ENCODE peak calls at places on chromosome 15, in six cellular contexts. One of them, this sample, is unnamed.
A peak's percentile ranks its signal among the peaks of the same experiment; 100 is the strongest.

GRCh38 chr15:83747718-83748110 is 93.8 kb downstream of the ADAMTSL3 start:
- DNase-seq in HCT116: no peak
- DNase-seq in stomach: no peak
- DNase-seq in K562: no peak
- DNase-seq in endothelial cell of umbilical vein: no peak
- DNase-seq in spleen: no peak
- DNase-seq in this sample: no peak

GRCh38 chr15:26651909-26652308 is 121.0 kb downstream of the GABRB3 start:
- DNase-seq in HCT116: no peak
- DNase-seq in stomach: no peak
- DNase-seq in K562: no peak
- DNase-seq in endothelial cell of umbilical vein: no peak
- DNase-seq in spleen: no peak
- DNase-seq in this sample: no peak

GRCh38 chr15:76337739-76338554 is 1.4 kb downstream of the ISL2 start:
- DNase-seq in HCT116: no peak
- DNase-seq in stomach: no peak
- DNase-seq in K562: peak; percentile 65
- DNase-seq in endothelial cell of umbilical vein: no peak
- DNase-seq in spleen: peak; percentile 83
- DNase-seq in this sample: no peak

GRCh38 chr15:42919794-42920280 is 741 bp downstream of the TTBK2 start:
- DNase-seq in HCT116: no peak
- DNase-seq in stomach: no peak
- DNase-seq in K562: no peak
- DNase-seq in endothelial cell of umbilical vein: peak; percentile 66
- DNase-seq in spleen: no peak
- DNase-seq in this sample: peak; percentile 22

GRCh38 chr15:60026555-60026954 is 22.4 kb downstream of the FOXB1 start:
- DNase-seq in HCT116: no peak
- DNase-seq in stomach: no peak
- DNase-seq in K562: no peak
- DNase-seq in endothelial cell of umbilical vein: no peak
- DNase-seq in spleen: no peak
- DNase-seq in this sample: no peak

GRCh38 chr15:55282284-55282833 is 7.3 kb downstream of the RAB27A start:
- DNase-seq in HCT116: no peak
- DNase-seq in stomach: no peak
- DNase-seq in K562: peak; percentile 41
- DNase-seq in endothelial cell of umbilical vein: peak; percentile 49
- DNase-seq in spleen: no peak
- DNase-seq in this sample: no peak

GRCh38 chr15:40501487-40501886 is 30.7 kb downstream of the CHST14 start:
- DNase-seq in HCT116: no peak
- DNase-seq in stomach: no peak
- DNase-seq in K562: peak; percentile 54
- DNase-seq in endothelial cell of umbilical vein: no peak
- DNase-seq in spleen: no peak
- DNase-seq in this sample: no peak

GRCh38 chr15:68795298-68795848 is 25.3 kb downstream of the ANP32A start:
- DNase-seq in HCT116: no peak
- DNase-seq in stomach: peak; percentile 91
- DNase-seq in K562: no peak
- DNase-seq in endothelial cell of umbilical vein: peak; percentile 93
- DNase-seq in spleen: peak; percentile 95
- DNase-seq in this sample: peak; percentile 98

GRCh38 chr15:98684441-98684840 is 36.1 kb downstream of the IGF1R start:
- DNase-seq in HCT116: no peak
- DNase-seq in stomach: no peak
- DNase-seq in K562: no peak
- DNase-seq in endothelial cell of umbilical vein: no peak
- DNase-seq in spleen: no peak
- DNase-seq in this sample: no peak

GRCh38 chr15:43423793-43424192 is 52.9 kb downstream of the TUBGCP4 start:
- DNase-seq in HCT116: no peak
- DNase-seq in stomach: no peak
- DNase-seq in K562: no peak
- DNase-seq in endothelial cell of umbilical vein: no peak
- DNase-seq in spleen: no peak
- DNase-seq in this sample: no peak

GRCh38 chr15:52337198-52337853 is 41.7 kb upstream of the MYO5C start:
- DNase-seq in HCT116: no peak
- DNase-seq in stomach: no peak
- DNase-seq in K562: no peak
- DNase-seq in endothelial cell of umbilical vein: peak; percentile 39
- DNase-seq in spleen: no peak
- DNase-seq in this sample: no peak

GRCh38 chr15:55535436-55535835 is 27.4 kb upstream of the DNAAF4 start:
- DNase-seq in HCT116: no peak
- DNase-seq in stomach: no peak
- DNase-seq in K562: no peak
- DNase-seq in endothelial cell of umbilical vein: no peak
- DNase-seq in spleen: no peak
- DNase-seq in this sample: no peak

GRCh38 chr15:60095711-60096110 is 91.6 kb downstream of the FOXB1 start:
- DNase-seq in HCT116: no peak
- DNase-seq in stomach: no peak
- DNase-seq in K562: no peak
- DNase-seq in endothelial cell of umbilical vein: no peak
- DNase-seq in spleen: no peak
- DNase-seq in this sample: no peak

GRCh38 chr15:93072440-93073394 is 16.3 kb downstream of the RGMA start:
- DNase-seq in HCT116: peak; percentile 33
- DNase-seq in stomach: peak; percentile 69
- DNase-seq in K562: peak; percentile 79
- DNase-seq in endothelial cell of umbilical vein: peak; percentile 42
- DNase-seq in spleen: no peak
- DNase-seq in this sample: peak; percentile 86

GRCh38 chr15:51132384-51133139 is 37.9 kb upstream of the TNFAIP8L3 start:
- DNase-seq in HCT116: peak; percentile 15
- DNase-seq in stomach: no peak
- DNase-seq in K562: peak; percentile 51
- DNase-seq in endothelial cell of umbilical vein: peak; percentile 97
- DNase-seq in spleen: no peak
- DNase-seq in this sample: no peak

GRCh38 chr15:66072616-66073361 is 180.8 kb downstream of the MEGF11 start:
- DNase-seq in HCT116: no peak
- DNase-seq in stomach: no peak
- DNase-seq in K562: no peak
- DNase-seq in endothelial cell of umbilical vein: no peak
- DNase-seq in spleen: no peak
- DNase-seq in this sample: no peak

GRCh38 chr15:86644319-86644718 is 564.6 kb downstream of the AGBL1 start:
- DNase-seq in HCT116: no peak
- DNase-seq in stomach: no peak
- DNase-seq in K562: no peak
- DNase-seq in endothelial cell of umbilical vein: no peak
- DNase-seq in spleen: no peak
- DNase-seq in this sample: no peak

GRCh38 chr15:66133247-66133646 is 120.3 kb downstream of the MEGF11 start:
- DNase-seq in HCT116: no peak
- DNase-seq in stomach: no peak
- DNase-seq in K562: no peak
- DNase-seq in endothelial cell of umbilical vein: no peak
- DNase-seq in spleen: no peak
- DNase-seq in this sample: no peak

GRCh38 chr15:37824717-37825382 is 109.6 kb upstream of the TMCO5A start:
- DNase-seq in HCT116: peak; percentile 21
- DNase-seq in stomach: no peak
- DNase-seq in K562: peak; percentile 11
- DNase-seq in endothelial cell of umbilical vein: peak; percentile 15
- DNase-seq in spleen: no peak
- DNase-seq in this sample: no peak

GRCh38 chr15:42385206-42385979 is 26.1 kb downstream of the CAPN3 start:
- DNase-seq in HCT116: peak; percentile 35
- DNase-seq in stomach: peak; percentile 31
- DNase-seq in K562: peak; percentile 67
- DNase-seq in endothelial cell of umbilical vein: peak; percentile 59
- DNase-seq in spleen: no peak
- DNase-seq in this sample: no peak

GRCh38 chr15:37028609-37029287 is 71.6 kb downstream of the MEIS2 start:
- DNase-seq in HCT116: no peak
- DNase-seq in stomach: no peak
- DNase-seq in K562: no peak
- DNase-seq in endothelial cell of umbilical vein: peak; percentile 8
- DNase-seq in spleen: no peak
- DNase-seq in this sample: no peak

GRCh38 chr15:69943637-69944036 is 154.1 kb downstream of the TLE3 start:
- DNase-seq in HCT116: no peak
- DNase-seq in stomach: no peak
- DNase-seq in K562: no peak
- DNase-seq in endothelial cell of umbilical vein: no peak
- DNase-seq in spleen: no peak
- DNase-seq in this sample: no peak

GRCh38 chr15:32838820-32839219 is 121.0 kb downstream of the GREM1 start:
- DNase-seq in HCT116: no peak
- DNase-seq in stomach: no peak
- DNase-seq in K562: no peak
- DNase-seq in endothelial cell of umbilical vein: peak; percentile 57
- DNase-seq in spleen: no peak
- DNase-seq in this sample: no peak

GRCh38 chr15:49427369-49427768 is 4.3 kb downstream of the FGF7 start:
- DNase-seq in HCT116: no peak
- DNase-seq in stomach: no peak
- DNase-seq in K562: no peak
- DNase-seq in endothelial cell of umbilical vein: no peak
- DNase-seq in spleen: no peak
- DNase-seq in this sample: no peak

GRCh38 chr15:63185206-63185605 is 4.2 kb upstream of the RAB8B start:
- DNase-seq in HCT116: no peak
- DNase-seq in stomach: no peak
- DNase-seq in K562: no peak
- DNase-seq in endothelial cell of umbilical vein: no peak
- DNase-seq in spleen: no peak
- DNase-seq in this sample: no peak

GRCh38 chr15:62907275-62907674 is 135.3 kb upstream of the TPM1 start:
- DNase-seq in HCT116: no peak
- DNase-seq in stomach: no peak
- DNase-seq in K562: no peak
- DNase-seq in endothelial cell of umbilical vein: no peak
- DNase-seq in spleen: no peak
- DNase-seq in this sample: no peak

GRCh38 chr15:48667701-48668100 is 22.2 kb upstream of the FBN1 start:
- DNase-seq in HCT116: no peak
- DNase-seq in stomach: no peak
- DNase-seq in K562: no peak
- DNase-seq in endothelial cell of umbilical vein: no peak
- DNase-seq in spleen: no peak
- DNase-seq in this sample: no peak

GRCh38 chr15:53251998-53252397 is 461.9 kb upstream of the ONECUT1 start:
- DNase-seq in HCT116: no peak
- DNase-seq in stomach: no peak
- DNase-seq in K562: no peak
- DNase-seq in endothelial cell of umbilical vein: no peak
- DNase-seq in spleen: no peak
- DNase-seq in this sample: no peak

GRCh38 chr15:44545934-44546802 is 9.2 kb downstream of the EIF3J start:
- DNase-seq in HCT116: no peak
- DNase-seq in stomach: no peak
- DNase-seq in K562: no peak
- DNase-seq in endothelial cell of umbilical vein: peak; percentile 39
- DNase-seq in spleen: no peak
- DNase-seq in this sample: no peak

GRCh38 chr15:44550734-44551133 is 13.8 kb downstream of the EIF3J start:
- DNase-seq in HCT116: no peak
- DNase-seq in stomach: no peak
- DNase-seq in K562: no peak
- DNase-seq in endothelial cell of umbilical vein: no peak
- DNase-seq in spleen: no peak
- DNase-seq in this sample: no peak

GRCh38 chr15:44554934-44555723 is 18.2 kb downstream of the EIF3J start:
- DNase-seq in HCT116: no peak
- DNase-seq in stomach: no peak
- DNase-seq in K562: no peak
- DNase-seq in endothelial cell of umbilical vein: peak; percentile 27
- DNase-seq in spleen: no peak
- DNase-seq in this sample: no peak

GRCh38 chr15:44550256-44550655 is 13.3 kb downstream of the EIF3J start:
- DNase-seq in HCT116: no peak
- DNase-seq in stomach: no peak
- DNase-seq in K562: no peak
- DNase-seq in endothelial cell of umbilical vein: peak; percentile 58
- DNase-seq in spleen: no peak
- DNase-seq in this sample: no peak
- TF ChIP-seq CTCF in HCT116: peak; percentile 44
- TF ChIP-seq CTCF in stomach: no peak
- TF ChIP-seq CTCF in K562: no peak
- TF ChIP-seq CTCF in endothelial cell of umbilical vein: no peak
- TF ChIP-seq CTCF in spleen: peak; percentile 26
- TF ChIP-seq CTCF in this sample: peak; percentile 5

GRCh38 chr15:44722011-44722410 is 10.7 kb downstream of the B2M start:
- DNase-seq in HCT116: no peak
- DNase-seq in stomach: no peak
- DNase-seq in K562: no peak
- DNase-seq in endothelial cell of umbilical vein: no peak
- DNase-seq in spleen: no peak
- DNase-seq in this sample: no peak
- TF ChIP-seq POLR2AphosphoS5 in HCT116: no peak
- TF ChIP-seq POLR2AphosphoS5 in stomach: no peak
- TF ChIP-seq POLR2AphosphoS5 in K562: no peak
- TF ChIP-seq POLR2AphosphoS5 in endothelial cell of umbilical vein: no peak
- TF ChIP-seq POLR2AphosphoS5 in spleen: no peak
- TF ChIP-seq POLR2AphosphoS5 in this sample: no peak

DNA sequence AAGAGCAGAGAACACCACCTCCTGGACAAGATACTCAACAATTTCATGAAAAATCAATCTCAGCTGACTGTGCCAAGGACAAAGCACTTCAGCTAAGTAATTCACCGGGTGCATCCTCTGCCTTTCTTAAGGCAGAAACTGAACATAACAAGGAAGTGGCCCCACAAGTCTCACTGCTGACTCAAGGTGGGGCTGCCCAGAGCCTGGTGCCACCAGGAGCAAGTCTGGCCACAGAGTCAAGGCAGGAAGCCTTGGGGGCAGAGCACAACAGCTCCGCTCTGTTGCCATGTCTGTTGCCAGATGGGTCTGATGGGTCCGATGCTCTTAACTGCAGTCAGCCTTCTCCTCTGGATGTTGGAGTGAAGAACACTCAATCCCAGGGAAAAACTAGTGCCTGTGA is 200.5 kb downstream of the AKAP13 start:
- DNase-seq in HCT116: no peak
- DNase-seq in stomach: peak; percentile 83
- DNase-seq in K562: no peak
- DNase-seq in endothelial cell of umbilical vein: no peak
- DNase-seq in spleen: peak; percentile 88
- DNase-seq in this sample: no peak
- TF ChIP-seq POLR2A in HCT116: no peak
- TF ChIP-seq POLR2A in stomach: no peak
- TF ChIP-seq POLR2A in K562: no peak
- TF ChIP-seq POLR2A in endothelial cell of umbilical vein: no peak
- TF ChIP-seq POLR2A in spleen: no peak
- TF ChIP-seq POLR2A in this sample: no peak

DNA sequence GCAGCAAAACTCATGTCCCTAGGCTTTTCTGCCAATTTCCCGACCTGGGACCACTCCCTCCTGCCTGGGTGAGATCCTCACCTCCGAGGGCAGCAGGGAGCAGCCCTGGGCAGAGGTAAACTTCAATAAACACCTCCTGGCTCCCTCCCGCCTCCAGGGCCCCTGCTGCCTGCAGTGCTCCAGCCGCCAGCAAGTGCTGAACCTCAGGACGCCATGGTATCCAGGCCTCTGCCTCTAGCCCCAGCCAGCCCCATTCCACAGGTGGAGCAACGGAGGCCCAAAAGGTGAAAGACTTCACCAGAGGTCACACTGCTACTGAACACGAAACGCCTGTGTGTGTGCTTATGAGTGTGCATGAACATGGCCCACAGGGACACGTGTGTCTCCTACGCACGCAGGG is 59.9 kb upstream of the LINGO1 start:
- DNase-seq in HCT116: no peak
- DNase-seq in stomach: no peak
- DNase-seq in K562: no peak
- DNase-seq in endothelial cell of umbilical vein: no peak
- DNase-seq in spleen: no peak
- DNase-seq in this sample: no peak
- TF ChIP-seq CTCF in HCT116: no peak
- TF ChIP-seq CTCF in stomach: no peak
- TF ChIP-seq CTCF in K562: no peak
- TF ChIP-seq CTCF in endothelial cell of umbilical vein: no peak
- TF ChIP-seq CTCF in spleen: no peak
- TF ChIP-seq CTCF in this sample: no peak